ENCODE peak calls at places on chromosomes 5 and 9, in six cellular contexts. Y is CD8-positive, alpha-beta T cell; B is heart left ventricle; K is colonic mucosa; P is mammary epithelial cell; M is ovary. H is an unnamed sample.
A peak's percentile ranks its signal among the peaks of the same experiment; 100 is the strongest.

GRCh38 chr5:16350816-16351215 is 114.8 kb downstream of the ZNF622 start:
- DNase-seq in Y (no peak), B (peak; percentile 31), K (no peak), P (no peak), M (no peak), H (no peak)

GRCh38 chr5:103466494-103466893 is 96.1 kb downstream of the NUDT12 start:
- DNase-seq in Y (no peak), B (no peak), K (no peak), P (peak; percentile 21), M (no peak), H (no peak)

GRCh38 chr5:12292610-12293204 is 388.5 kb upstream of the CTNND2 start:
- DNase-seq in Y (no peak), B (no peak), K (no peak), P (peak; percentile 6), M (no peak), H (no peak)

GRCh38 chr5:57207007-57207653 is 33.3 kb downstream of the GPBP1 start:
- DNase-seq in Y (no peak), B (no peak), K (no peak), P (no peak), M (no peak), H (no peak)

GRCh38 chr9:16341176-16341575 is 529.3 kb downstream of the BNC2 start:
- DNase-seq in Y (no peak), B (no peak), K (no peak), P (peak; percentile 12), M (no peak), H (no peak)

GRCh38 chr9:33137271-33137670 is 29.9 kb downstream of the B4GALT1 start:
- DNase-seq in Y (no peak), B (no peak), K (no peak), P (no peak), M (no peak), H (no peak)

GRCh38 chr5:149913449-149914419 is 30.9 kb downstream of the PDE6A start:
- DNase-seq in Y (no peak), B (no peak), K (no peak), P (no peak), M (no peak), H (no peak)

GRCh38 chr9:127960410-127961165 is 20.2 kb downstream of the EEIG1 start:
- DNase-seq in Y (no peak), B (no peak), K (no peak), P (peak; percentile 55), M (no peak), H (no peak)

GRCh38 chr5:9188131-9188530 is 357.7 kb downstream of the SEMA5A start:
- DNase-seq in Y (no peak), B (no peak), K (no peak), P (peak; percentile 62), M (no peak), H (no peak)

GRCh38 chr5:94283093-94283492 is 335.3 kb downstream of the KIAA0825 start:
- DNase-seq in Y (no peak), B (no peak), K (no peak), P (no peak), M (no peak), H (no peak)

GRCh38 chr9:98092633-98092971 is 26.4 kb downstream of the TRIM14 start:
- DNase-seq in Y (no peak), B (no peak), K (no peak), P (no peak), M (no peak), H (no peak)

GRCh38 chr5:14228219-14228618 is 85.1 kb downstream of the TRIO start:
- DNase-seq in Y (no peak), B (no peak), K (no peak), P (no peak), M (no peak), H (no peak)

GRCh38 chr9:70111042-70111602 is 67.5 kb downstream of the MAMDC2 start:
- DNase-seq in Y (peak; percentile 21), B (peak; percentile 79), K (peak; percentile 77), P (peak; percentile 57), M (peak; percentile 84), H (peak; percentile 88)

GRCh38 chr5:151118898-151119600 is 38.2 kb upstream of the TNIP1 start:
- DNase-seq in Y (no peak), B (no peak), K (no peak), P (no peak), M (no peak), H (no peak)

GRCh38 chr9:15576350-15577050 is 23.7 kb downstream of the CCDC171 start:
- DNase-seq in Y (no peak), B (no peak), K (no peak), P (peak; percentile 45), M (no peak), H (no peak)

GRCh38 chr9:21964925-21965385 is 29.2 kb downstream of the CDKN2A start:
- DNase-seq in Y (peak; percentile 67), B (no peak), K (peak; percentile 57), P (peak; percentile 54), M (no peak), H (no peak)

GRCh38 chr9:121299467-121300282 is 31.7 kb downstream of the GSN start:
- DNase-seq in Y (no peak), B (peak; percentile 92), K (peak; percentile 73), P (peak; percentile 19), M (no peak), H (peak; percentile 92)

GRCh38 chr5:11719888-11720481 is 184.3 kb downstream of the CTNND2 start:
- DNase-seq in Y (no peak), B (peak; percentile 57), K (peak; percentile 43), P (peak; percentile 2), M (no peak), H (no peak)

DNA sequence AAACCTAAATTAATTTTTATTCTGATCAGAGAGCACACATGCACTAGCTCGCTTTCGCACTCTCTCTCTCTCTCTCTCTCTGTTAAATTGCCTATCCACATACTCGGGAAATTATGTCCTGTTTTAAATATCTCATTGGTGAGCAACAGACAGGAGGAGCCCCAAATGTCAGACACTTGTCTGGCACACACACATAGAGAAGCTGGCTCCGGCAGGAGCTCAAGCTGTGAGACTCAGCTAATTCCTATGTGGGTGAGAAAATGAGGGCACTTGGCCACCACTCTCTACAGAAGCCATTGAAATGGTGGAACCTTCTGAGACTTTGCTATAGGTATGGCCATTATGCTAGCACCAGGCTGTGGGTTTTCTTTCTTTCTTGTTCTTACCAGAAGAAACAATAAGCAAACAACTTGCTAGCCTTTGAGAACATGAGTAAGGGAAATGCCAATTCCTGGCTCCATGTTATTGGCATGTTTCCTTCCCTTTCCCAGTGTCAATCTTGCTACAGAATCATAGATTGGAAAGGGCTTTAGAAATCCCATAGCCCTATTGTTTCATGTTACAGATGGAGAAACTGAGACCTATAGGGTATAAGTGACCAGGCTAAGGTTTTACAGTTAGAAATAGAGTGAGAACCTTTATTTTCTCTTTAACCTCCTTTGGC is 9.0 kb downstream of the RFX3 start:
- DNase-seq in Y (no peak), B (no peak), K (no peak), P (no peak), M (no peak), H (no peak)
- H3K27ac ChIP-seq in Y (no peak overlapping the region), B (no peak overlapping the region), K (no peak overlapping the region), P (no peak overlapping the region), M (no peak overlapping the region), H (peak overlapping the region; percentile 92)

DNA sequence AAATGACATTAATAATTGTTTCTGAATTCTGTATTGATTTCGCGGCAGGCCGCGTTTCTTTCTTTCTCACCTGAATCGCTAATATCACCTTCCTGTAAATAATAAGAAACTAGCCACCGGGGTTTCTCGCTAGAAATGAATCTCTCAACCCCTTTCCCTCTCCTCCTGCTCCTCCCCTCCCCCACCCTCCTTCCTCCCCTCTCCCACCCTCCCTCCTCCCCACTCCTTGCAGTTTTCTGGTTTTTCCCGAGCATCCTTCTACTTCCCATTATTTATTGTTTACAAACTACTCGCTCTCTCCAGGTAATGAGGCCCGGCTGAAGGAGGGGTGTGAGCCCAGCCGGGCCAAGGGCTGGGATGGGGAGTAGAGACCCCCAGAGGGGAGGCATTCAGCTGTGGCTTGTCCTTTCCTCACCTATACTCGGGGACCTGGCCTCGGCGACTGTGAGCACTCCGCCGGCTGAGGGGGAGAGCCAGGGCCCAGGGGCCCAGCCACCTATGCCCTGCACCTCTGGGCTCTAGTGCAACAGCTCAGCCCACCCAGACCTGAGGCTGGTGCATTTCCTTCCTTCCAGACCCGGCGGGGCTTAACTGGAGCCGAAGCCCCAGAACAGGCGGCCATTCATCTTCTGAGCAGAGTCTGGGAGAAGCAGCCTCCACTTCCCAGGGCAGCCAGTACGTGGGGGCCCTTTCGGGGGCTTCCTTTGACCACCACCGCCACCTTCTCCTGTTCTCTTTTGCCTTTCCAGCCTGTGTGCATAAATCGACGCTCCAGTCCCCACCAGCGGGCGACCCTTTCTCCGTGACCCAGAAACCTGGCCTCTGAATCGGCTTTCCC is 2.1 kb upstream of the IRX4 start:
- DNase-seq in Y (no peak), B (peak; percentile 7), K (no peak), P (peak; percentile 11), M (no peak), H (no peak)
- H3K27me3 ChIP-seq in Y (peaks cover 8% of the 10 kb centered on the region), B (peaks cover 40% of the 10 kb centered on the region), K (peaks cover 79% of the 10 kb centered on the region), P (no peaks in the 10 kb centered on the region), M (no peaks in the 10 kb centered on the region), H (peaks cover 35% of the 10 kb centered on the region)

DNA sequence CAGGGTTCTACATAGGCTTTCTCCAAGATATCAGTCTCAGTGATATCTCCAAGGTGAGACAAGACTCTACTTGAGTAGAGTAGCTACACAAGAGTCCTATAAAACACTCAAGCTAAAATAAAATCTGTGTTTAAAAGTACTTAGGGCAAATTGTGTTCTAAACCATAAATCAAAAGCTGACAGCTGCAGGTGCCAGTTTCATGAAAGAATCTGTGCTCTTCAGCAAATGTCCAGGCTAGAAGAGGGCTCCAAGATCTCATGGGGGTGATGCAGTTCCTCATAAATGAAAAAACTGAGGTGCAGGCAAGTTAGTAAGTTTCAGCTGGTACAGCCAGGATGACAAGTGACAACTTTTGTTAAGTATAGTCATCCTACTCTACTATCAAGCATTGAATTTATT is 142.8 kb upstream of the TNPO1 start:
- DNase-seq in Y (no peak), B (no peak), K (no peak), P (no peak), M (no peak), H (no peak)
- H3K4me1 ChIP-seq in Y (no peaks in the 10 kb centered on the region), B (no peaks in the 10 kb centered on the region), K (no peaks in the 10 kb centered on the region), P (no peaks in the 10 kb centered on the region), M (no peaks in the 10 kb centered on the region), H (peaks cover 8% of the 10 kb centered on the region)

GRCh38 chr9:136494012-136494411 is 11.2 kb upstream of the SEC16A start:
- DNase-seq in Y (no peak), B (no peak), K (no peak), P (no peak), M (no peak), H (no peak)
- H3K27ac ChIP-seq in Y (no peak overlapping the region), B (no peak overlapping the region), K (no peak overlapping the region), P (no peak overlapping the region), M (no peak overlapping the region), H (no peak overlapping the region)

GRCh38 chr9:133642708-133643361 is 6.7 kb downstream of the DBH start:
- DNase-seq in Y (no peak), B (no peak), K (no peak), P (no peak), M (no peak), H (no peak)
- H3K27me3 ChIP-seq in Y (no peaks in the 10 kb centered on the region), B (no peaks in the 10 kb centered on the region), K (no peaks in the 10 kb centered on the region), P (peaks cover 3% of the 10 kb centered on the region), M (no peaks in the 10 kb centered on the region), H (peaks cover 5% of the 10 kb centered on the region)

GRCh38 chr5:173501271-173501670 is 115.2 kb downstream of the BOD1 start:
- DNase-seq in Y (no peak), B (no peak), K (no peak), P (no peak), M (no peak), H (peak; percentile 54)
- H3K4me1 ChIP-seq in Y (no peaks in the 10 kb centered on the region), B (peaks cover 9% of the 10 kb centered on the region), K (no peaks in the 10 kb centered on the region), P (no peaks in the 10 kb centered on the region), M (peaks cover 2% of the 10 kb centered on the region), H (peaks cover 52% of the 10 kb centered on the region)

DNA sequence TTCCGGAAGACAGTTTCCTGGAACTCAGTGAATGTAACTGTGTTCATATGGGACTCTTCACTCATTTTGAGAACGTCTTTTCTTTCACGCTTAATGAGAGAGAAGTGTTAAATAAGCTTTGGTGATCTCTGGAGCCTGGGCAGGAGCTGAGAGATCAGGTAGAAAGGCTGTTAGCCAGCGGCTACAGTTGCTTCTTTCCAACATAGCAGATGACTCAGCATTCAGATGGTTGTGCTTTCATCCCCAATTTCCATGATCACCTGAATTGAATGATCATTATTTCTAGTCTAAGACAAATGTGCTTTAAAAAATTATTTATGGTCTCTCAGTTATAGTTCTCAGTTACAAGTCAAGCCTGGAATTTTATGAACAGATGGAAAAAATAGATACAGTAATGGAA is 234.5 kb downstream of the ADAMTSL1 start:
- DNase-seq in Y (no peak), B (no peak), K (no peak), P (no peak), M (no peak), H (no peak)
- H3K27ac ChIP-seq in Y (no peak overlapping the region), B (no peak overlapping the region), K (no peak overlapping the region), P (no peak overlapping the region), M (no peak overlapping the region), H (peak overlapping the region; percentile 31)

H was measured in psoas muscle.